ENCODE peak calls at places on chromosomes 5 and 9, in seven cellular contexts. One of them, this sample, is unnamed.

GRCh38 chr5:151497391-151498002 is 50.1 kb downstream of the SLC36A1 start:
- DNase-seq in left ventricle myocardium inferior: no peak
- DNase-seq in AG04449: no peak
- DNase-seq in HCT116: no peak
- DNase-seq in breast epithelium: no peak
- DNase-seq in HL-60: no peak
- DNase-seq in PC-3: no peak
- DNase-seq in this sample: no peak

GRCh38 chr5:90184764-90185163 is 224.8 kb downstream of the CETN3 start:
- DNase-seq in left ventricle myocardium inferior: no peak
- DNase-seq in AG04449: no peak
- DNase-seq in HCT116: no peak
- DNase-seq in breast epithelium: no peak
- DNase-seq in HL-60: no peak
- DNase-seq in PC-3: no peak
- DNase-seq in this sample: no peak

GRCh38 chr5:76325876-76326491 is 77.1 kb upstream of the IQGAP2 start:
- DNase-seq in left ventricle myocardium inferior: no peak
- DNase-seq in AG04449: no peak
- DNase-seq in HCT116: no peak
- DNase-seq in breast epithelium: no peak
- DNase-seq in HL-60: no peak
- DNase-seq in PC-3: no peak
- DNase-seq in this sample: peak; percentile 39

GRCh38 chr5:73278693-73279092 is 105.7 kb downstream of the TMEM174 start:
- DNase-seq in left ventricle myocardium inferior: no peak
- DNase-seq in AG04449: no peak
- DNase-seq in HCT116: no peak
- DNase-seq in breast epithelium: peak; percentile 69
- DNase-seq in HL-60: no peak
- DNase-seq in PC-3: peak; percentile 79
- DNase-seq in this sample: no peak

GRCh38 chr5:172659909-172660628 is 19.0 kb downstream of the NEURL1B start:
- DNase-seq in left ventricle myocardium inferior: peak; percentile 91
- DNase-seq in AG04449: peak; percentile 59
- DNase-seq in HCT116: no peak
- DNase-seq in breast epithelium: no peak
- DNase-seq in HL-60: peak; percentile 15
- DNase-seq in PC-3: no peak
- DNase-seq in this sample: no peak

GRCh38 chr5:3412146-3412545 is 183.5 kb upstream of the IRX1 start:
- DNase-seq in left ventricle myocardium inferior: no peak
- DNase-seq in AG04449: no peak
- DNase-seq in HCT116: no peak
- DNase-seq in breast epithelium: no peak
- DNase-seq in HL-60: no peak
- DNase-seq in PC-3: no peak
- DNase-seq in this sample: no peak

GRCh38 chr5:111781200-111781599 is 24.2 kb upstream of the NREP start:
- DNase-seq in left ventricle myocardium inferior: peak; percentile 48
- DNase-seq in AG04449: no peak
- DNase-seq in HCT116: no peak
- DNase-seq in breast epithelium: no peak
- DNase-seq in HL-60: peak; percentile 76
- DNase-seq in PC-3: peak; percentile 28
- DNase-seq in this sample: no peak

GRCh38 chr5:160353379-160353778 is 17.0 kb downstream of the C1QTNF2 start:
- DNase-seq in left ventricle myocardium inferior: peak; percentile 46
- DNase-seq in AG04449: no peak
- DNase-seq in HCT116: no peak
- DNase-seq in breast epithelium: no peak
- DNase-seq in HL-60: no peak
- DNase-seq in PC-3: no peak
- DNase-seq in this sample: no peak

GRCh38 chr9:14466429-14466818 is 152.5 kb upstream of the NFIB start:
- DNase-seq in left ventricle myocardium inferior: no peak
- DNase-seq in AG04449: no peak
- DNase-seq in HCT116: no peak
- DNase-seq in breast epithelium: no peak
- DNase-seq in HL-60: no peak
- DNase-seq in PC-3: no peak
- DNase-seq in this sample: no peak

GRCh38 chr9:120894404-120895226 is 17.6 kb upstream of the PHF19 start:
- DNase-seq in left ventricle myocardium inferior: peak; percentile 61
- DNase-seq in AG04449: no peak
- DNase-seq in HCT116: no peak
- DNase-seq in breast epithelium: no peak
- DNase-seq in HL-60: no peak
- DNase-seq in PC-3: no peak
- DNase-seq in this sample: no peak

GRCh38 chr5:128773378-128773777 is 191.9 kb upstream of the SLC27A6 start:
- DNase-seq in left ventricle myocardium inferior: no peak
- DNase-seq in AG04449: no peak
- DNase-seq in HCT116: no peak
- DNase-seq in breast epithelium: no peak
- DNase-seq in HL-60: no peak
- DNase-seq in PC-3: no peak
- DNase-seq in this sample: no peak

GRCh38 chr9:83934569-83935275 is 13.5 kb upstream of the KIF27 start:
- DNase-seq in left ventricle myocardium inferior: no peak
- DNase-seq in AG04449: no peak
- DNase-seq in HCT116: no peak
- DNase-seq in breast epithelium: no peak
- DNase-seq in HL-60: peak; percentile 64
- DNase-seq in PC-3: peak; percentile 77
- DNase-seq in this sample: no peak

GRCh38 chr9:4096121-4096520 is 203.7 kb downstream of the GLIS3 start:
- DNase-seq in left ventricle myocardium inferior: no peak
- DNase-seq in AG04449: no peak
- DNase-seq in HCT116: no peak
- DNase-seq in breast epithelium: no peak
- DNase-seq in HL-60: no peak
- DNase-seq in PC-3: no peak
- DNase-seq in this sample: no peak

GRCh38 chr5:171893290-171893890 is 107.8 kb downstream of the SMIM23 start:
- DNase-seq in left ventricle myocardium inferior: no peak
- DNase-seq in AG04449: peak; percentile 86
- DNase-seq in HCT116: no peak
- DNase-seq in breast epithelium: no peak
- DNase-seq in HL-60: no peak
- DNase-seq in PC-3: no peak
- DNase-seq in this sample: no peak

GRCh38 chr5:127076730-127077129 is 3.4 kb upstream of the C5orf63 start:
- DNase-seq in left ventricle myocardium inferior: no peak
- DNase-seq in AG04449: no peak
- DNase-seq in HCT116: no peak
- DNase-seq in breast epithelium: no peak
- DNase-seq in HL-60: no peak
- DNase-seq in PC-3: peak; percentile 15
- DNase-seq in this sample: no peak

GRCh38 chr9:127172066-127172707 is 49.8 kb upstream of the ANGPTL2 start:
- DNase-seq in left ventricle myocardium inferior: no peak
- DNase-seq in AG04449: no peak
- DNase-seq in HCT116: no peak
- DNase-seq in breast epithelium: peak; percentile 6
- DNase-seq in HL-60: no peak
- DNase-seq in PC-3: no peak
- DNase-seq in this sample: no peak

GRCh38 chr9:4665357-4665756 is 923 bp downstream of the SPATA6L start:
- DNase-seq in left ventricle myocardium inferior: no peak
- DNase-seq in AG04449: no peak
- DNase-seq in HCT116: no peak
- DNase-seq in breast epithelium: no peak
- DNase-seq in HL-60: no peak
- DNase-seq in PC-3: no peak
- DNase-seq in this sample: no peak

GRCh38 chr9:123763910-123764588 is 165.9 kb downstream of the DENND1A start:
- DNase-seq in left ventricle myocardium inferior: no peak
- DNase-seq in AG04449: peak; percentile 81
- DNase-seq in HCT116: no peak
- DNase-seq in breast epithelium: no peak
- DNase-seq in HL-60: no peak
- DNase-seq in PC-3: no peak
- DNase-seq in this sample: no peak

GRCh38 chr9:120571443-120572257 is 8.3 kb downstream of the CDK5RAP2 start:
- DNase-seq in left ventricle myocardium inferior: peak; percentile 67
- DNase-seq in AG04449: no peak
- DNase-seq in HCT116: no peak
- DNase-seq in breast epithelium: peak; percentile 82
- DNase-seq in HL-60: no peak
- DNase-seq in PC-3: no peak
- DNase-seq in this sample: no peak

GRCh38 chr9:942805-943580 is 33.5 kb upstream of the DMRT3 start:
- DNase-seq in left ventricle myocardium inferior: no peak
- DNase-seq in AG04449: no peak
- DNase-seq in HCT116: no peak
- DNase-seq in breast epithelium: no peak
- DNase-seq in HL-60: no peak
- DNase-seq in PC-3: no peak
- DNase-seq in this sample: no peak

GRCh38 chr9:121499427-121500164 is at the start of gene GGTA1:
- DNase-seq in left ventricle myocardium inferior: peak; percentile 76
- DNase-seq in AG04449: no peak
- DNase-seq in HCT116: no peak
- DNase-seq in breast epithelium: peak; percentile 54
- DNase-seq in HL-60: peak; percentile 24
- DNase-seq in PC-3: peak; percentile 32
- DNase-seq in this sample: no peak

GRCh38 chr5:177396086-177396485 is 4.4 kb downstream of the PFN3 start:
- DNase-seq in left ventricle myocardium inferior: no peak
- DNase-seq in AG04449: no peak
- DNase-seq in HCT116: no peak
- DNase-seq in breast epithelium: no peak
- DNase-seq in HL-60: no peak
- DNase-seq in PC-3: no peak
- DNase-seq in this sample: no peak

GRCh38 chr9:120767451-120767850 is 25.8 kb downstream of the FBXW2 start:
- DNase-seq in left ventricle myocardium inferior: no peak
- DNase-seq in AG04449: no peak
- DNase-seq in HCT116: no peak
- DNase-seq in breast epithelium: no peak
- DNase-seq in HL-60: no peak
- DNase-seq in PC-3: peak; percentile 89
- DNase-seq in this sample: no peak

GRCh38 chr5:105632043-105632442 is 2038.7 kb downstream of the EFNA5 start:
- DNase-seq in left ventricle myocardium inferior: no peak
- DNase-seq in AG04449: no peak
- DNase-seq in HCT116: no peak
- DNase-seq in breast epithelium: no peak
- DNase-seq in HL-60: no peak
- DNase-seq in PC-3: no peak
- DNase-seq in this sample: no peak

GRCh38 chr9:95018099-95018927 is 291.8 kb downstream of the AOPEP start:
- DNase-seq in left ventricle myocardium inferior: peak; percentile 34
- DNase-seq in AG04449: peak; percentile 75
- DNase-seq in HCT116: peak; percentile 32
- DNase-seq in breast epithelium: no peak
- DNase-seq in HL-60: no peak
- DNase-seq in PC-3: peak; percentile 89
- DNase-seq in this sample: no peak

GRCh38 chr5:65742565-65743231 is 20.7 kb downstream of the NLN start:
- DNase-seq in left ventricle myocardium inferior: no peak
- DNase-seq in AG04449: peak; percentile 58
- DNase-seq in HCT116: peak; percentile 45
- DNase-seq in breast epithelium: no peak
- DNase-seq in HL-60: no peak
- DNase-seq in PC-3: peak; percentile 60
- DNase-seq in this sample: no peak
- TF ChIP-seq CTCF in left ventricle myocardium inferior: peak; percentile 65
- TF ChIP-seq CTCF in AG04449: peak; percentile 64
- TF ChIP-seq CTCF in HCT116: peak; percentile 80
- TF ChIP-seq CTCF in breast epithelium: peak; percentile 46
- TF ChIP-seq CTCF in HL-60: peak; percentile 12
- TF ChIP-seq CTCF in PC-3: peak; percentile 57
- TF ChIP-seq CTCF in this sample: peak; percentile 71

DNA sequence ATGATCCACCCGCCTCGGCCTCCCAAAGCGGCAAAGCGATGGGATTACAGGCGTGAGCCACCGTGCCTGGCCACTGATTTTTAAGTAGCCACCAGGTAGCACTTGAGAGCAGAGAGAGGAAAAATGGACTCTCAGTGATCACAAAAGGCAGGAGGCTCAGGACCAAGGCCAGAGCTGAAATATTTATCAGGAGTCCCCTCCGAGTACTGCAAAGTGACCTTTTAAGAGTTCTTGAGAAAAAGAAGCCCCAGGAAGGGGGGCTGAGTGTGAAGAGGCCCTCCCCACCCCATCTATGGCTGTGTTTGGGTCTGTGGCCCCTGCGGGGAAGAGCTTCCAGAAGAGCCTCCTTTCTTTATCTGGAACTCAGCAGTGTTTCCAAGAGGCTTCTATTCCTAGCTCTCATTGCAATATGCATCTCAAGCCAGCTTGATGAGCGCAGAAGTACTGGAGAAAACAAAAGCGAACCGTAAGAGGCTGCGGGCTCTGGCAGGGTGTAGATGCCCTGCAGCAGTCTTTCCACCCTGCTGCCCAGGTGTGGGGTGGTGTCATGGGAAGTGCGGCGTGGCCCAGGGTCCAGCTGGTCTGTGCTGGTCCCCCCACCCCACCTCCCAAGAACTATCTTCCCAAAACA is 75.5 kb upstream of the CDK20 start:
- DNase-seq in left ventricle myocardium inferior: no peak
- DNase-seq in AG04449: no peak
- DNase-seq in HCT116: no peak
- DNase-seq in breast epithelium: no peak
- DNase-seq in HL-60: no peak
- DNase-seq in PC-3: no peak
- DNase-seq in this sample: no peak
- TF ChIP-seq CTCF in left ventricle myocardium inferior: no peak
- TF ChIP-seq CTCF in AG04449: no peak
- TF ChIP-seq CTCF in HCT116: no peak
- TF ChIP-seq CTCF in breast epithelium: no peak
- TF ChIP-seq CTCF in HL-60: no peak
- TF ChIP-seq CTCF in PC-3: no peak
- TF ChIP-seq CTCF in this sample: no peak

GRCh38 chr9:74007833-74008232 is 489.3 kb upstream of the RORB start:
- DNase-seq in left ventricle myocardium inferior: no peak
- DNase-seq in AG04449: no peak
- DNase-seq in HCT116: no peak
- DNase-seq in breast epithelium: no peak
- DNase-seq in HL-60: no peak
- DNase-seq in PC-3: no peak
- DNase-seq in this sample: no peak

GRCh38 chr9:74001382-74001781 is 495.8 kb upstream of the RORB start:
- DNase-seq in left ventricle myocardium inferior: no peak
- DNase-seq in AG04449: no peak
- DNase-seq in HCT116: no peak
- DNase-seq in breast epithelium: no peak
- DNase-seq in HL-60: no peak
- DNase-seq in PC-3: no peak
- DNase-seq in this sample: no peak

GRCh38 chr9:74006935-74007334 is 490.2 kb upstream of the RORB start:
- DNase-seq in left ventricle myocardium inferior: no peak
- DNase-seq in AG04449: no peak
- DNase-seq in HCT116: no peak
- DNase-seq in breast epithelium: no peak
- DNase-seq in HL-60: no peak
- DNase-seq in PC-3: no peak
- DNase-seq in this sample: no peak
- TF ChIP-seq CTCF in left ventricle myocardium inferior: no peak
- TF ChIP-seq CTCF in AG04449: no peak
- TF ChIP-seq CTCF in HCT116: no peak
- TF ChIP-seq CTCF in breast epithelium: no peak
- TF ChIP-seq CTCF in HL-60: no peak
- TF ChIP-seq CTCF in PC-3: no peak
- TF ChIP-seq CTCF in this sample: no peak

GRCh38 chr5:94025788-94026473 is 284.5 kb upstream of the POU5F2 start:
- DNase-seq in left ventricle myocardium inferior: no peak
- DNase-seq in AG04449: no peak
- DNase-seq in HCT116: no peak
- DNase-seq in breast epithelium: no peak
- DNase-seq in HL-60: no peak
- DNase-seq in PC-3: no peak
- DNase-seq in this sample: no peak
- TF ChIP-seq CTCF in left ventricle myocardium inferior: no peak
- TF ChIP-seq CTCF in AG04449: no peak
- TF ChIP-seq CTCF in HCT116: peak; percentile 40
- TF ChIP-seq CTCF in breast epithelium: no peak
- TF ChIP-seq CTCF in HL-60: no peak
- TF ChIP-seq CTCF in PC-3: peak; percentile 41
- TF ChIP-seq CTCF in this sample: no peak